ENCODE peak calls at places on chromosomes 12 and 14, in four cellular contexts. One of them, this sample, is unnamed.

GRCh38 chr12:123712780-123713319 is 697 bp downstream of the ATP6V0A2 start:
- DNase-seq in PC-3: no peak
- DNase-seq in EL: peak; percentile 18
- DNase-seq in GM03348: no peak
- DNase-seq in this sample: no peak

GRCh38 chr12:120790114-120790513 is 64.5 kb downstream of the ACADS start:
- DNase-seq in GM03348: no peak
- DNase-seq in PC-3: no peak
- DNase-seq in EL: no peak
- DNase-seq in this sample: no peak

GRCh38 chr12:111825509-111825908 is 16.5 kb upstream of the MAPKAPK5 start:
- DNase-seq in GM03348: no peak
- DNase-seq in PC-3: no peak
- DNase-seq in EL: no peak
- DNase-seq in this sample: no peak

GRCh38 chr12:127280393-127281275 is 986.3 kb upstream of the TMEM132C start:
- DNase-seq in EL: no peak
- DNase-seq in GM03348: no peak
- DNase-seq in PC-3: no peak
- DNase-seq in this sample: no peak

GRCh38 chr12:99413751-99414150 is 233.8 kb upstream of the GARIN6 start:
- DNase-seq in GM03348: no peak
- DNase-seq in EL: no peak
- DNase-seq in PC-3: no peak
- DNase-seq in this sample: no peak

GRCh38 chr12:19553177-19553576 is 113.9 kb downstream of the AEBP2 start:
- DNase-seq in GM03348: no peak
- DNase-seq in EL: no peak
- DNase-seq in PC-3: no peak
- DNase-seq in this sample: no peak

GRCh38 chr14:87304404-87304803 is 688.6 kb downstream of the GALC start:
- DNase-seq in GM03348: no peak
- DNase-seq in PC-3: no peak
- DNase-seq in EL: no peak
- DNase-seq in this sample: no peak

GRCh38 chr12:50103351-50103750 is 457 bp upstream of the GPD1 start:
- DNase-seq in GM03348: no peak
- DNase-seq in PC-3: no peak
- DNase-seq in EL: no peak
- DNase-seq in this sample: no peak

GRCh38 chr14:34766060-34766459 is 51.7 kb upstream of the CFL2 start:
- DNase-seq in EL: no peak
- DNase-seq in GM03348: no peak
- DNase-seq in PC-3: peak; percentile 47
- DNase-seq in this sample: no peak

GRCh38 chr12:75646329-75646940 is 135.0 kb upstream of the KRR1 start:
- DNase-seq in EL: no peak
- DNase-seq in GM03348: no peak
- DNase-seq in PC-3: no peak
- DNase-seq in this sample: no peak